ENCODE peak calls at places on chromosomes 12 and 14, in four cellular contexts. E is GM12865, H is cardiac muscle cell, U is brain microvascular endothelial cell. J is an unnamed sample.

GRCh38 chr12:45355750-45356149 is 139.9 kb downstream of the ANO6 start:
- DNase-seq in E (no peak), H (no peak), U (no peak), J (no peak)

GRCh38 chr12:112121780-112122565 is 3.4 kb upstream of the TRAFD1 start:
- DNase-seq in E (no peak), H (peak), U (peak), J (peak)

GRCh38 chr14:101050901-101051490 is 147.5 kb upstream of the RTL1 start:
- DNase-seq in E (no peak), H (no peak), U (no peak), J (no peak)

GRCh38 chr14:24255438-24255837 is 7.5 kb downstream of the TGM1 start:
- DNase-seq in E (no peak), H (no peak), U (no peak), J (no peak)

GRCh38 chr14:22552827-22553076 is 36.3 kb downstream of the DAD1 start:
- DNase-seq in E (no peak), H (no peak), U (no peak), J (no peak)

GRCh38 chr12:95248604-95249355 is 31.2 kb downstream of the VEZT start:
- DNase-seq in E (no peak), H (no peak), U (no peak), J (no peak)

GRCh38 chr14:37202265-37202664 is 4.5 kb downstream of the MIPOL1 start:
- DNase-seq in E (no peak), H (no peak), U (peak), J (peak)

GRCh38 chr12:26680724-26681455 is 152.1 kb downstream of the ITPR2 start:
- DNase-seq in E (no peak), H (no peak), U (no peak), J (no peak)

GRCh38 chr14:64556526-64556925 is 6.8 kb downstream of the PPP1R36 start:
- DNase-seq in E (no peak), H (no peak), U (no peak), J (peak)

GRCh38 chr12:115571027-115571426 is 706.5 kb downstream of the MED13L start:
- DNase-seq in E (no peak), H (no peak), U (no peak), J (no peak)

GRCh38 chr12:115570271-115570777 is 707.2 kb downstream of the MED13L start:
- DNase-seq in E (no peak), H (no peak), U (peak), J (peak)

GRCh38 chr12:115572440-115572839 is 705.1 kb downstream of the MED13L start:
- DNase-seq in E (peak), H (no peak), U (no peak), J (no peak)

GRCh38 chr12:115571446-115571845 is 706.0 kb downstream of the MED13L start:
- DNase-seq in E (no peak), H (no peak), U (no peak), J (no peak)

DNA sequence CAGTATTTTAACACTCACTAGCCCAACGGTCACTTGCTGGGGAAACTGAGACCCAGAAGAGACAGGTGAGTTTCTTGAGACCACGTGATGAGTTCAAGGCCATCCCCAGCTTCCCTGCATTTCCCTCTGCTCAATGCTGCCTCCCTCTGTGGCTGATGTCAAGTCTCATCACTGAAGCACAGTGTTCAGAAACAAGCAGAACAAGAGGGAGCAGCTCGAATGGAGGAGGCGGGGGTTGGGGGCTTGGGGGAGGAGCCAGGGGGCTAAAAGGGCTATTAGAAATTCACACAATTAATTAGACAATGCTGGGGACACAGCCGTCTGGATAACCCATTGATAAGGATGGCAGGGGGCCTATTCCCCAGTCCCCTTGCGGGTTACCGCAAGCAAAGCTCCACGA is 707.8 kb downstream of the MED13L start:
- DNase-seq in E (no peak), H (no peak), U (no peak), J (no peak)
- TF ChIP-seq CTCF in E (no peak), H (no peak), U (peak), J (no peak)

GRCh38 chr14:28142400-28143015 is 624.1 kb upstream of the FOXG1 start:
- DNase-seq in E (no peak), H (peak), U (no peak), J (no peak)
- TF ChIP-seq CTCF in E (no peak), H (peak), U (peak), J (peak)

GRCh38 chr12:25670076-25671055 is 117.3 kb upstream of the LMNTD1 start:
- DNase-seq in E (no peak), H (peak), U (no peak), J (peak)
- TF ChIP-seq CTCF in E (no peak), H (no peak), U (no peak), J (no peak)

GRCh38 chr12:65696227-65696626 is 128.1 kb upstream of the HMGA2 start:
- DNase-seq in E (no peak), H (no peak), U (no peak), J (no peak)

GRCh38 chr12:65703176-65703575 is 121.1 kb upstream of the HMGA2 start:
- DNase-seq in E (no peak), H (no peak), U (no peak), J (no peak)

GRCh38 chr12:65695077-65695865 is 129.0 kb upstream of the HMGA2 start:
- DNase-seq in E (peak), H (peak), U (peak), J (peak)

DNA sequence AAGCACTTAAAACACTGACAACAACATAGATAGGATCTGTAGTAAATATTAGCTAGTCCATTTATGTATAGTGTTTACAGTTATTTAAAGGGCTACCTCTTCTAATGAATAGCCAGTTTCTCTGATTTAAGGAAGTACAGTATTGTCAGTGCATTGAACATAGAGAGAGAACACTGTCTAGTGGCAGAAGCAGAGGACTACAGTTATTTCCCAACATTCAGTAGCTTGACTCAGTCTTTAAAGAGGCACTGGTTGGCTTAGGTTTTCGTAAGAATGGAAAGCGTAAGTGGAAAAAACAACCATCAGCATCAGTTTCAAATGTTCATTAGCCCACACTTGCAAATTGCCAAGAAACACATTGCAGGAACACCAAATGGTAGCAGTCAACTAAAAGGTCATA is 125.0 kb upstream of the HMGA2 start:
- DNase-seq in E (no peak), H (no peak), U (peak), J (peak)
- TF ChIP-seq CTCF in E (no peak), H (peak), U (peak), J (peak)

GRCh38 chr12:33431648-33432047 is 8.0 kb downstream of the SYT10 start:
- DNase-seq in E (no peak), H (no peak), U (no peak), J (no peak)
- TF ChIP-seq CTCF in E (no peak), H (no peak), U (no peak), J (no peak)

DNA sequence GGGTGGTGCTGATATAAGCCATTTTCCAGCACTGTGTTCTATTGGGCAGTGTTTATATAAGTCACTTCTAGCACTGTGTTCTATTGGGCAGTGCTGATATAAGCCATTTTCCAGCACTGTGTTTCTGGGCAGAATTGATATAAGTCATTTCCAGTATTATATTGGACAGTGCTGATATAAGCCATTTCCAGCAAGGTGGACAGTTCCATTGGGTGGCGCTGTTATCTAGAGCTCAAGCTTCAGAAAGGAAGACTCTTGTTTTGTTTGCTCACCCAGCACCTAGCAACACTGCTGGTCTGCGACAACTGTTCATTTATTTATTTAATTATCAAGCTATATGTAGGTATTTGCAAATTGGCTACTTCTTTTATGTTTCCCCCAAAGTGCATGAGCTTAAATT is 690.3 kb downstream of the AACS start:
- DNase-seq in E (no peak), H (no peak), U (no peak), J (no peak)
- TF ChIP-seq CTCF in E (no peak), H (no peak), U (no peak), J (no peak)

GRCh38 chr12:116278667-116279066 is 1.2 kb upstream of the MED13L start:
- DNase-seq in E (no peak), H (no peak), U (no peak), J (no peak)

GRCh38 chr12:116274552-116275375 is 2.7 kb downstream of the MED13L start:
- DNase-seq in E (no peak), H (no peak), U (no peak), J (no peak)

GRCh38 chr12:116278259-116278595 is 734 bp upstream of the MED13L start:
- DNase-seq in E (no peak), H (no peak), U (no peak), J (no peak)

GRCh38 chr12:116276433-116277216 is 868 bp downstream of the MED13L start:
- DNase-seq in E (peak), H (peak), U (peak), J (peak)

GRCh38 chr12:116277393-116278258 is at the start of gene MED13L:
- DNase-seq in E (peak), H (peak), U (peak), J (peak)
- TF ChIP-seq CTCF in E (peak), H (no peak), U (peak), J (peak)

DNA sequence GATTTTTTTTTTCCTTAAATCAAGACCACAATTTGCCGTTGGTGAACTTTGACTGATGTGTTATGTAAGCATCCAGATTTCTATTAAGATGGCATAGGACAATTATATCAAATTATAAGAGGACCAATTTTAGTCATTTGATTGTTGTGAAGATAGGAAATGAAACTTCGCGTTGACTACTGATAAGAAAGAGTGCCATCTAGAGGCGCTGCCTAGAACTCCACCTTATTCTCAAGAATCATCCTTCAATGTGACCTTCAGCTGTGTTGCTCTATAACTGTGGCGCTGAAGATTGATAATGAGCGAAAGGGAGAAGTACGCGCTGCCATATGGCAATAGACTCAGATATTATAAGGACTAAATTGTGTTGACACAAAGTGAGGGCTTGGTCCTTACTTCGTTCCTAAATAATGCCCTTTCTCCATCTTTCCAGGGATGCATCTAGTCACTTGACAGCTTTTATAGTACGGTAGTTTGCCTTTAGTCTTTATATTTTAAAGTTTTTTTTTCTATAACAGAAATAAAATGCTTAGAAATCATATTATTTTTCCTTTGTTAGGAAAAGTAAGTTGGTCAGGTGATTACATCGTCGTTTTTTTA is 350.8 kb upstream of the STXBP6 start:
- DNase-seq in E (peak), H (peak), U (peak), J (peak)
- TF ChIP-seq CTCF in E (peak), H (peak), U (peak), J (peak)

GRCh38 chr12:48197549-48197966 is 5.5 kb downstream of the OR10AD1 start:
- DNase-seq in E (peak), H (no peak), U (peak), J (peak)
- TF ChIP-seq CTCF in E (peak), H (peak), U (peak), J (peak)

GRCh38 chr14:106844608-106845285 is 1318.4 kb downstream of the TMEM121 start:
- DNase-seq in E (peak), H (no peak), U (no peak), J (no peak)

GRCh38 chr14:106841701-106842100 is 1315.3 kb downstream of the TMEM121 start:
- DNase-seq in E (no peak), H (no peak), U (no peak), J (no peak)

GRCh38 chr14:106843376-106843775 is 1317.0 kb downstream of the TMEM121 start:
- DNase-seq in E (peak), H (no peak), U (no peak), J (no peak)

GRCh38 chr14:106843951-106844483 is 1317.6 kb downstream of the TMEM121 start:
- DNase-seq in E (peak), H (no peak), U (no peak), J (no peak)

GRCh38 chr14:106842687-106843086 is 1316.3 kb downstream of the TMEM121 start:
- DNase-seq in E (no peak), H (no peak), U (no peak), J (no peak)
- TF ChIP-seq CTCF in E (peak), H (no peak), U (peak), J (peak)

J was measured in HFFc6.